ENCODE peak calls at places on chromosomes 5 and 9, in five cellular contexts. E is MM.1S, Q is neural progenitor cell, W is mesendoderm, I is AG09309. J is an unnamed sample.

GRCh38 chr5:168425997-168426863 is 60.0 kb upstream of the RARS1 start:
- DNase-seq in E (no peak), Q (peak), W (no peak), I (no peak), J (no peak)

GRCh38 chr9:75700252-75700640 is 190.2 kb upstream of the PCSK5 start:
- DNase-seq in E (no peak), Q (no peak), W (no peak), I (no peak), J (no peak)

GRCh38 chr5:1048162-1048721 is 39.6 kb downstream of the NKD2 start:
- DNase-seq in E (no peak), Q (no peak), W (no peak), I (no peak), J (no peak)

GRCh38 chr5:114146398-114146797 is 215.5 kb upstream of the KCNN2 start:
- DNase-seq in E (no peak), Q (no peak), W (no peak), I (no peak), J (no peak)

GRCh38 chr5:149227168-149227826 is 44.4 kb upstream of the AFAP1L1 start:
- DNase-seq in E (no peak), Q (no peak), W (peak), I (peak), J (peak)

GRCh38 chr9:133711428-133712220 is 26.5 kb downstream of the SARDH start:
- DNase-seq in E (no peak), Q (no peak), W (no peak), I (no peak), J (peak)

GRCh38 chr5:149325166-149325735 is 20.0 kb upstream of the GRPEL2 start:
- DNase-seq in E (no peak), Q (no peak), W (no peak), I (no peak), J (peak)

GRCh38 chr5:150295741-150296486 is 6.3 kb upstream of the CAMK2A start:
- DNase-seq in E (no peak), Q (no peak), W (no peak), I (no peak), J (no peak)

GRCh38 chr9:15553528-15553898 is 670 bp downstream of the CCDC171 start:
- DNase-seq in E (no peak), Q (no peak), W (no peak), I (no peak), J (no peak)

GRCh38 chr9:4306066-4306787 is 6.4 kb upstream of the GLIS3 start:
- DNase-seq in E (no peak), Q (no peak), W (no peak), I (no peak), J (peak)

GRCh38 chr9:133516256-133516960 is 8.4 kb downstream of the MYMK start:
- DNase-seq in E (no peak), Q (no peak), W (no peak), I (no peak), J (no peak)

GRCh38 chr5:60086583-60086982 is 193.1 kb upstream of the PDE4D start:
- DNase-seq in E (no peak), Q (no peak), W (no peak), I (no peak), J (no peak)

GRCh38 chr5:137141779-137142178 is 357.3 kb downstream of the SPOCK1 start:
- DNase-seq in E (no peak), Q (no peak), W (no peak), I (no peak), J (peak)

GRCh38 chr9:36862206-36863145 is 171.6 kb downstream of the PAX5 start:
- DNase-seq in E (no peak), Q (peak), W (peak), I (no peak), J (peak)

GRCh38 chr9:136984464-136985026 is 1.8 kb downstream of the LCNL1 start:
- DNase-seq in E (no peak), Q (no peak), W (no peak), I (no peak), J (no peak)

GRCh38 chr9:88258012-88258411 is 119.7 kb upstream of the SPATA31C2 start:
- DNase-seq in E (no peak), Q (no peak), W (no peak), I (no peak), J (peak)

GRCh38 chr9:133428579-133429215 is 6.5 kb downstream of the ADAMTS13 start:
- DNase-seq in E (no peak), Q (peak), W (peak), I (no peak), J (no peak)

GRCh38 chr5:6221141-6221626 is 157.2 kb downstream of the MED10 start:
- DNase-seq in E (no peak), Q (no peak), W (no peak), I (no peak), J (no peak)

GRCh38 chr5:64958757-64959391 is 190.1 kb downstream of the CWC27 start:
- DNase-seq in E (peak), Q (no peak), W (no peak), I (peak), J (peak)

GRCh38 chr5:90534922-90535321 is 5.5 kb upstream of the LYSMD3 start:
- DNase-seq in E (no peak), Q (no peak), W (no peak), I (no peak), J (no peak)

GRCh38 chr5:90558344-90559192 is at the start of gene ADGRV1:
- DNase-seq in E (peak), Q (peak), W (peak), I (no peak), J (peak)

GRCh38 chr9:91954841-91955471 is 4.9 kb upstream of the ROR2 start:
- DNase-seq in E (peak), Q (peak), W (peak), I (no peak), J (peak)

GRCh38 chr5:175823731-175824525 is 47.5 kb upstream of the CPLX2 start:
- DNase-seq in E (no peak), Q (peak), W (peak), I (no peak), J (no peak)

GRCh38 chr5:53321721-53322120 is 158.7 kb upstream of the FST start:
- DNase-seq in E (no peak), Q (no peak), W (no peak), I (no peak), J (no peak)
- H3K4me3 ChIP-seq in E (no peak), Q (no peak), W (no peak), I (no peak), J (no peak)

GRCh38 chr5:178416206-178416882 is 173.8 kb downstream of the COL23A1 start:
- DNase-seq in E (no peak), Q (no peak), W (no peak), I (no peak), J (no peak)
- H3K4me3 ChIP-seq in E (no peak), Q (no peak), W (no peak), I (no peak), J (no peak)

DNA sequence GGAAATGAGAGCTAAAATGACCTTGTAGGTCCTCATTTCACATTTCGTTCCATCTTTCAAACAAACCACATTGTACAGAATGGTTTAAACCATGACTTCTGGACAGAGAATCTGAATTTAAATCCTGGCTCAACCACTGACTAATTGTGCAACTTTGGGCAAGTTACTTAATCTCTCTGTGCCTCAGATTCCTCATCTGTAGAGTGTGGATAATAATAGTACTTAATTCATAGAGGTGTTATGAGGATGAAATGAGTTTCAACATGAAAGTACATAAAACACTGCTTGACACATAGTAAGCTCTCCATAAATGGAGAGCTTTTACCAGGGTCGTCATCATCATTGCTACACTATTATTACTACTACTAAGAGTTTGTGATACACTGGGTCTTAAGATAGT is 46.3 kb upstream of the FOXE1 start:
- DNase-seq in E (no peak), Q (no peak), W (no peak), I (no peak), J (no peak)
- H3K4me3 ChIP-seq in E (no peak), Q (no peak), W (no peak), I (no peak), J (no peak)

DNA sequence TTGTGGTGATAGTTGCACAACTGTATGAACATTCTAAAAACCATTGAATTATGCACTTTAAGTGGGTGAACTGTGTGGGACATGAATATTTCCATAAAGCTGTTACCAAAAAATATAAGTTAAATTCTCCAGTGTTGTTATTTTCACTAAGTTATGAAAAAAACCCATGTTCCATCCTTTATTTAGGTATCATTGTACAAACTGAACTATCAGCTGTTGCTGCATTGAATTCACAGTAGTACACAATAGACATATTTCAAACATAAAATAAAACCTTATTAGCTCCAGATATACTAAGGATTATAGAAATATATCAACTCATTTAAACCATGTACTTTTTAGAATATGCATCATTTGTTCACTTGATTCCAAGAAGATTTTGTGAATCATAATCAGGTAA is 192.1 kb downstream of the COMMD10 start:
- DNase-seq in E (no peak), Q (no peak), W (no peak), I (no peak), J (no peak)
- H3K4me3 ChIP-seq in E (no peak), Q (no peak), W (no peak), I (no peak), J (no peak)

GRCh38 chr5:134813407-134813806 is 32.4 kb upstream of the C5orf24 start:
- DNase-seq in E (no peak), Q (no peak), W (no peak), I (no peak), J (no peak)
- H3K4me3 ChIP-seq in E (no peak), Q (no peak), W (no peak), I (no peak), J (no peak)

DNA sequence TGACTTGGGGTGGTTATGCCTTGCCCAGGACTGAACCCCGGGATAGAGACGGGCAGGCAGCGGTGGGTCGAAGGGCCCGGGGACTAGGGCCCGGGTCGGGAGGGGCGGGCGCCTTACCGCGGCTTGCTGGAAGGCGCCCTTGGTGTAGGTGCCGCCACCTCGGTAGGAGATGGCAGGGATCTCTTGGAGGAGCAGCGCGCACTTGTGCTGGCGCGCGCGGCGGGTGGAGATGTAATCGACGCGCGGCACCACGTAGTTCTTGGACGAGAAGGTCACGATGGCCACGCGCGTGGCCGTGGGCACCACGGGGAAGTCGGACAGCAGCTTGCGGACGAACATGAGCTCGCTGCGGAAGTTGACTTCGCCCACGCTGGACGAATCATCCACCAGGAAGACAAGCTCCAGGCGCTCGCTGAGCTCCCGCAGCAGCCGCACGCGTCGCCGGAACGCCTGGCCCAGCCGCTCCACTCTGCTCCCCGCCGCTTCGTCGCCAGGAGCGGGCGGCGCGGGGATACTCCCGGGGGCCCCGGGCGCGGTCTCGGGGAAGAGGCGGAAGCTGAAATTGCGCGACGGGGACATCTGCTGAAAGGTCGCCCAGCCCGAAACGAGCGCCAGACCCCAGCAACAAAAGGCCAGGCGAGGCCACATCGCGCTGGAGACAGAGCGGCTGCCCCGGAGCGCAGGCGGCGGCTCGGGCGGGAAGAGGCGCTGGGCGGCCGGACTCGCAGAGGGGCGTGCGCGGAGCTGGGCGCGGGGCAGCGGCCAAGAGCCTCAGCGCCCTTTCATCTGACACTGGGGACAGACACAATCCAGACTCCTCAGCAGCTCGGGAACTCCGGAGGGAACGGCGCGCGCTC is at the start of gene SVEP1:
- DNase-seq in E (no peak), Q (peak), W (peak), I (no peak), J (peak)
- H3K4me3 ChIP-seq in E (peak), Q (peak), W (peak), I (peak), J (peak)

GRCh38 chr5:181167814-181168488 is 20.6 kb downstream of the OR2V2 start:
- DNase-seq in E (no peak), Q (peak), W (peak), I (no peak), J (no peak)

GRCh38 chr5:181170996-181171395 is 23.6 kb downstream of the OR2V2 start:
- DNase-seq in E (no peak), Q (no peak), W (no peak), I (peak), J (no peak)

GRCh38 chr5:181171782-181172181 is 24.4 kb downstream of the OR2V2 start:
- DNase-seq in E (no peak), Q (no peak), W (no peak), I (no peak), J (no peak)

GRCh38 chr5:181168595-181169118 is 21.3 kb downstream of the OR2V2 start:
- DNase-seq in E (no peak), Q (no peak), W (no peak), I (no peak), J (no peak)

DNA sequence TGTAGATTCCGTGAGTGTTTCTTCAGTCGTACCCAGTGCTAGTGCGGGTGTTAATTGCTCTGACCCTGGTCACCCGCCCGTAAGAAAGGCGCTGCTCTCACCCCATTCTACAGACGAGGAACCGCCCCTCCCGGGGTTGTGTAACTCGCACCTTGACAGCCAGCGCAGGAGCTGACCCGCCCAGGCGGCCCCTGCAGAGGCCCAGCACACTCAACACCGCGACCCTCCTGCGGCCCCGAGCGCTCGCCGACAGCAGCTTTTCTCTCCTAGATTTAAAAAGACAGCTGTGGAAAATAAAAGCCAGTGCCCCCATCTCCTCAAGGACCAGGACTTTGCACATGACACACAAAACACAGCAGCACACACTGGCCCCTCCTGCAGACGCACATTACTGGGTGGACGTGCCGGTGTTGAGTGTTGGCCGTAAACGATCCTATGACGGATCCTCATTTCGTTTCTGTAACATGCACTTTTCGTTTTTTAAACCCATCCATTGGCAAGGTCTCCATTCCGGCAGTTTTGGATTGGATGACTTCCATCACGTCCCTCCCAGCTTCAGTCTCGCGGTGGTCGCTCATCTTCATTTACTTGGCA is 22.9 kb downstream of the OR2V2 start:
- DNase-seq in E (no peak), Q (peak), W (no peak), I (no peak), J (no peak)
- H3K4me3 ChIP-seq in E (no peak), Q (peak), W (peak), I (peak), J (peak)

J was measured in fibroblast of pulmonary artery.